ENCODE peak calls at places on chromosomes 16 and 17, in seven cellular contexts. J is NCI-H1092 treated with DMSO at 0.1 percent for 48 hours; Y is stimulated activated CD8-positive, alpha-beta memory T cell treated with anti-CD3 and anti-CD28 coated beads, Interleukin-4, amount 100 ng/mL, for 24 hours; V is amygdala; B is thyroid gland; X is spleen; H is activated CD4-positive, alpha-beta T cell treated with anti-CD3 and anti-CD28 coated beads, Interleukin-2, amount 50 U/mL, for 48 hours. I is an unnamed sample.

GRCh38 chr17:63640038-63640437 is 17.8 kb downstream of the MAP3K3 start:
- DNase-seq in H (no peak), V (no peak), J (no peak), X (no peak), B (no peak), Y (no peak), I (no peak)

GRCh38 chr17:42827472-42827871 is 3.4 kb upstream of the BECN1 start:
- DNase-seq in V (no peak), Y (no peak), B (no peak), X (no peak), H (no peak), J (no peak), I (no peak)

GRCh38 chr17:61723914-61724313 is 132.9 kb upstream of the NACA2 start:
- DNase-seq in B (no peak), H (no peak), J (no peak), V (no peak), X (no peak), Y (no peak), I (no peak)

GRCh38 chr17:39615434-39615833 is 7.7 kb upstream of the NEUROD2 start:
- DNase-seq in X (no peak), J (no peak), B (no peak), Y (no peak), H (no peak), V (no peak), I (no peak)

GRCh38 chr17:76585649-76586593 is at the start of gene ST6GALNAC2:
- DNase-seq in Y (no peak), X (peak), B (peak), H (peak), V (peak), J (peak), I (no peak)

GRCh38 chr17:56976941-56977570 is 875 bp upstream of the SCPEP1 start:
- DNase-seq in V (no peak), Y (no peak), B (no peak), X (peak), J (no peak), H (no peak), I (no peak)

GRCh38 chr16:49881890-49882289 is 26.0 kb upstream of the ZNF423 start:
- DNase-seq in X (no peak), H (no peak), J (no peak), V (no peak), Y (no peak), B (no peak), I (no peak)

GRCh38 chr16:57289391-57290257 is 5.2 kb upstream of the PLLP start:
- DNase-seq in V (peak), H (no peak), X (no peak), J (no peak), B (peak), Y (no peak), I (no peak)

GRCh38 chr17:49579522-49579921 is 3.9 kb downstream of the NXPH3 start:
- DNase-seq in X (no peak), H (no peak), Y (no peak), B (no peak), V (no peak), J (no peak), I (no peak)

GRCh38 chr16:10090816-10091215 is 91.4 kb downstream of the GRIN2A start:
- DNase-seq in J (no peak), B (no peak), H (no peak), V (no peak), Y (no peak), X (no peak), I (no peak)

GRCh38 chr17:79562117-79562805 is 48.6 kb downstream of the RBFOX3 start:
- DNase-seq in J (no peak), Y (no peak), H (no peak), V (no peak), B (peak), X (peak), I (no peak)

GRCh38 chr17:75326587-75326955 is 37.3 kb upstream of the SLC25A19 start:
- DNase-seq in J (no peak), Y (no peak), H (no peak), X (no peak), V (no peak), B (no peak), I (no peak)

GRCh38 chr16:57801856-57802634 is at the start of gene KIFC3:
- DNase-seq in V (peak), X (peak), Y (peak), J (peak), B (peak), H (peak), I (peak)

GRCh38 chr17:27526603-27527002 is 70.4 kb downstream of the KSR1 start:
- DNase-seq in Y (peak), V (no peak), B (peak), X (peak), J (no peak), H (peak), I (no peak)

GRCh38 chr16:31459722-31460581 is 651 bp downstream of the ARMC5 start:
- DNase-seq in J (peak), V (peak), B (peak), X (peak), H (peak), Y (peak), I (peak)

GRCh38 chr17:7903154-7904103 is 12.7 kb downstream of the RNF227 start:
- DNase-seq in X (no peak), J (no peak), Y (no peak), B (peak), H (no peak), V (no peak), I (no peak)

GRCh38 chr16:80034469-80034826 is 433.9 kb upstream of the MAF start:
- DNase-seq in H (no peak), Y (no peak), J (no peak), X (no peak), V (no peak), B (no peak), I (peak)

GRCh38 chr16:86881118-86881510 is 302.8 kb downstream of the FOXL1 start:
- DNase-seq in B (no peak), Y (no peak), X (no peak), J (no peak), H (no peak), V (no peak), I (no peak)

GRCh38 chr16:65757064-65757463 is 609.4 kb upstream of the CDH5 start:
- DNase-seq in V (no peak), B (no peak), H (no peak), Y (no peak), X (no peak), J (peak), I (no peak)

GRCh38 chr16:11328172-11329079 is 16.8 kb upstream of the RMI2 start:
- DNase-seq in B (peak), H (peak), J (no peak), V (no peak), Y (no peak), X (peak), I (peak)

GRCh38 chr17:29569245-29569950 is 897 bp downstream of the TP53I13 start:
- DNase-seq in Y (no peak), X (peak), J (no peak), H (no peak), V (no peak), B (no peak), I (no peak)

GRCh38 chr16:2156849-2157224 is 1.3 kb downstream of the TRAF7 start:
- DNase-seq in H (no peak), Y (no peak), B (no peak), X (no peak), J (no peak), V (no peak), I (no peak)

I was measured in kidney glomerular epithelial cell.